ENCODE peak calls at places on chromosomes 16 and 17, in ten cellular contexts. R is BE2C, E is IMR-90, F is ovary, T is epithelial cell of esophagus, B is PC-9, A is mammary epithelial cell, X is right lobe of liver, D is HFF-Myc, Z is choroid plexus epithelial cell. K is an unnamed sample.

GRCh38 chr17:57677301-57677700 is 67.8 kb downstream of the CCDC182 start:
- DNase-seq in Z (no peak), R (no peak), E (no peak), A (no peak), B (no peak), X (no peak), D (no peak), F (no peak), T (no peak), K (no peak)

GRCh38 chr16:57093845-57094564 is 1.6 kb downstream of the CPNE2 start:
- DNase-seq in D (no peak), X (no peak), A (no peak), E (no peak), T (no peak), Z (no peak), B (no peak), F (no peak), R (no peak), K (no peak)

GRCh38 chr16:66906916-66907836 is 11.5 kb downstream of the CDH16 start:
- DNase-seq in T (no peak), R (no peak), A (no peak), X (no peak), B (no peak), Z (no peak), F (no peak), E (no peak), D (no peak), K (no peak)

GRCh38 chr17:78227455-78227916 is 3.9 kb upstream of the TMEM235 start:
- DNase-seq in A (no peak), E (peak; percentile 16), B (no peak), F (no peak), Z (no peak), D (no peak), X (no peak), T (no peak), R (no peak), K (no peak)

GRCh38 chr17:61409301-61410099 is 9.9 kb downstream of the TBX2 start:
- DNase-seq in Z (peak; percentile 70), T (peak; percentile 69), R (peak; percentile 84), E (peak; percentile 78), D (no peak), X (peak; percentile 64), A (peak; percentile 53), F (peak; percentile 57), B (no peak), K (peak; percentile 69)

GRCh38 chr17:40552806-40553693 is 12.2 kb downstream of the CCR7 start:
- DNase-seq in T (no peak), B (no peak), Z (no peak), D (no peak), X (peak; percentile 37), F (no peak), A (no peak), E (no peak), R (no peak), K (no peak)

GRCh38 chr17:11582217-11582616 is 16.1 kb upstream of the DNAH9 start:
- DNase-seq in F (no peak), E (no peak), D (no peak), R (no peak), B (no peak), X (no peak), Z (no peak), T (no peak), A (no peak), K (no peak)

GRCh38 chr17:31489295-31490018 is 98.0 kb downstream of the RAB11FIP4 start:
- DNase-seq in A (no peak), R (no peak), Z (no peak), E (no peak), T (no peak), D (no peak), F (no peak), X (peak; percentile 85), B (peak; percentile 93), K (no peak)

GRCh38 chr17:81870155-81870977 is 771 bp downstream of the ARHGDIA start:
- DNase-seq in X (peak; percentile 63), T (peak; percentile 45), A (peak; percentile 57), Z (peak; percentile 74), E (peak; percentile 69), R (peak; percentile 36), B (no peak), F (peak; percentile 41), D (no peak), K (no peak)

GRCh38 chr17:81869221-81870154 is 1.6 kb downstream of the ARHGDIA start:
- DNase-seq in A (no peak), D (no peak), E (no peak), R (peak; percentile 78), B (no peak), F (peak; percentile 41), T (peak; percentile 29), Z (peak; percentile 36), X (peak; percentile 75), K (peak; percentile 72)

GRCh38 chr17:81868674-81869220 is 2.4 kb downstream of the ARHGDIA start:
- DNase-seq in T (peak; percentile 78), B (peak; percentile 40), F (peak; percentile 61), X (peak; percentile 76), R (peak; percentile 63), A (peak; percentile 50), E (peak; percentile 88), Z (peak; percentile 92), D (no peak), K (no peak)

GRCh38 chr17:81870978-81871386 is at the start of gene ARHGDIA:
- DNase-seq in X (peak; percentile 56), A (no peak), T (no peak), E (no peak), D (no peak), B (no peak), F (no peak), R (no peak), Z (peak; percentile 10), K (no peak)

DNA sequence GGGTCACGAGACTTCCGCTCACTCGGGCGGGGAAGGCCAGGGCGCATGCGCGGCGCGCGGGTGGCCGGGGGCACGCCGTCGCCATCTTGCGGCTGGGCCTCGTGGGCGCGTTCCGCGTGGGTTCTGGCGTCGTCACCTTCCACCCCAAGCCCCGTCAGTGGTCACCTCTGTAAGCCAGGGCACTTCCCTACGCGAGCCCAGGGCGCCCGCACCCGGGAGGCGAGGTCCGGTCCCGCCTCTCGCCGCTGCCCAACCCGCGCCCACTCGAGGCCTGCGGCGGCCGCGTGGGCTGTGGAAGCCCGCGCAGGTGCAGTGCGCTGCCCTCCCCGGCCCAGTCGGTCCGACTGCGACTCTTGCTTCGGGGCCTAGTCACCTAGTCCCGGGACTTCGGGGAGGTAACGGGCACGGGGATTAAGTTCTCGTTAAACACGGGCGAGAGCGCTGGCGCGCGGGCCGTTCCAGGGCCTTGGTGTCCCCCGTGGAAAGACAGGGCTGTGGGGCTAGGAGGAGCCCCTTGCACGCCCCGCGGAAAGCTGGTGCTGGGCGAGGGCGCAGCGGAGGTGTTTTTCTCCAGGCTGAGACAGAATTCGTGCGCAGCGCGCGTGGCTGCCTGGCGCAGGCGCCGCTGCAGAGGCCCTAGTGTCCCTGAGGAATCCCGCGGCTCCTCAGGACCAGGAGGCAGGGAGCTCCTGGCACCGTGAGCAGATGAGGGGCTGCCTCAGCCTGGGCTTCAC is 417 bp upstream of the ARHGDIA start:
- DNase-seq in Z (peak; percentile 84), R (peak; percentile 97), A (peak; percentile 82), F (peak; percentile 93), X (peak; percentile 96), D (no peak), E (peak; percentile 83), B (peak; percentile 47), T (peak; percentile 88), K (peak; percentile 99)
- TF ChIP-seq CTCF in Z (no peak), R (no peak), A (peak; percentile 42), F (peak; percentile 33), X (peak; percentile 56), D (no peak), E (peak; percentile 30), B (no peak), T (no peak), K (peak; percentile 30)

GRCh38 chr17:8221663-8222379 is 11.4 kb upstream of the AURKB start:
- DNase-seq in F (peak; percentile 84), Z (peak; percentile 94), A (peak; percentile 88), X (peak; percentile 84), T (peak; percentile 79), B (peak; percentile 72), E (peak; percentile 89), D (peak; percentile 87), R (peak; percentile 71), K (peak; percentile 68)

GRCh38 chr17:8223356-8224063 is 13.1 kb upstream of the AURKB start:
- DNase-seq in Z (peak; percentile 52), T (peak; percentile 49), X (peak; percentile 74), B (peak; percentile 46), F (peak; percentile 71), E (peak; percentile 47), D (no peak), A (no peak), R (peak; percentile 38), K (peak; percentile 60)

GRCh38 chr17:8222630-8223355 is 12.4 kb upstream of the AURKB start:
- DNase-seq in E (peak; percentile 93), R (peak; percentile 85), A (peak; percentile 96), B (peak; percentile 73), D (peak; percentile 92), Z (peak; percentile 96), F (peak; percentile 96), T (peak; percentile 93), X (peak; percentile 96), K (peak; percentile 73)

GRCh38 chr17:8222380-8222629 is 11.9 kb upstream of the AURKB start:
- DNase-seq in A (no peak), R (no peak), F (no peak), Z (no peak), E (no peak), D (no peak), T (no peak), X (no peak), B (no peak), K (no peak)

GRCh38 chr17:8220783-8221662 is 10.6 kb upstream of the AURKB start:
- DNase-seq in A (peak; percentile 88), R (peak; percentile 68), X (peak; percentile 92), B (peak; percentile 81), D (peak; percentile 83), E (peak; percentile 95), Z (peak; percentile 94), F (peak; percentile 92), T (peak; percentile 90), K (peak; percentile 70)
- TF ChIP-seq CTCF in A (no peak), R (no peak), X (no peak), B (no peak), D (no peak), E (no peak), Z (no peak), F (peak; percentile 12), T (no peak), K (no peak)

DNA sequence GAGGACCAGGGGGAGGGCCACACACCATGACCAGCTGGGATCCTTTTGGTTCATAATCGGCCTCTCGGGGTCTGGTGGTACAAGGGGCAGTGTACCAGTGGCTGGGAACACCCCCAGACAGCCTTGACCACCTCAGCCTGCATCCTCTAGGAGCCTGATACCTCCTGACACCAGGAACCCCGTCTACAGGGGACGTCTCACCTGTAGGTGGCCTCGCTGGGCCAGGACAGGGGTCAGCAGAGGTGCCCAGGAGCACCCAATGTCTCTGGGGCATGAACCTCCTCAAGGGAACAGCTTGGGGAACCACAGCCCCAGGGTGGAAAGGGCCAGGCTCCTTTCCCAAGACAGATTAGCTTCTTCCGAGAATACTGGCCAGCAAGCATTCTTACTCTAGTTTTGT is 2.5 kb upstream of the METRNL start:
- DNase-seq in Z (no peak), X (no peak), B (no peak), T (no peak), R (no peak), A (no peak), E (no peak), F (no peak), D (no peak), K (peak; percentile 64)
- TF ChIP-seq CTCF in Z (peak; percentile 22), X (peak; percentile 27), B (peak; percentile 40), T (peak; percentile 8), R (peak; percentile 38), A (peak; percentile 48), E (no peak), F (no peak), D (peak; percentile 30), K (peak; percentile 65)

GRCh38 chr16:24539850-24540484 is 601 bp downstream of the RBBP6 start:
- DNase-seq in A (peak; percentile 3), D (no peak), T (peak; percentile 54), Z (peak; percentile 44), E (peak; percentile 19), R (peak; percentile 52), X (peak; percentile 70), B (no peak), F (peak; percentile 54), K (no peak)

GRCh38 chr16:24537474-24538337 is 1.7 kb upstream of the RBBP6 start:
- DNase-seq in X (no peak), R (peak; percentile 32), D (no peak), A (no peak), F (no peak), B (no peak), E (no peak), Z (no peak), T (no peak), K (no peak)

GRCh38 chr16:24540575-24541240 is 1.3 kb downstream of the RBBP6 start:
- DNase-seq in E (peak; percentile 19), D (no peak), F (no peak), X (no peak), R (no peak), T (peak; percentile 28), B (no peak), Z (peak; percentile 36), A (peak; percentile 37), K (peak; percentile 18)

GRCh38 chr16:24538756-24539294 is 541 bp upstream of the RBBP6 start:
- DNase-seq in T (no peak), X (no peak), Z (no peak), R (no peak), A (no peak), E (no peak), D (peak; percentile 60), F (no peak), B (peak; percentile 73), K (no peak)

GRCh38 chr16:24539295-24539849 is at the start of gene RBBP6:
- DNase-seq in D (peak; percentile 88), Z (peak; percentile 99), F (peak; percentile 93), E (peak; percentile 96), A (peak; percentile 96), B (peak; percentile 84), T (peak; percentile 98), X (peak; percentile 96), R (peak; percentile 96), K (peak; percentile 93)
- TF ChIP-seq CTCF in D (peak; percentile 13), Z (peak; percentile 38), F (peak; percentile 62), E (peak; percentile 50), A (peak; percentile 38), B (peak; percentile 42), T (no peak), X (peak; percentile 46), R (no peak), K (peak; percentile 40)

K was measured in GM10248.